ENCODE peak calls at places on chromosomes 1 and 21, in eight cellular contexts. One of them, this sample, is unnamed.

GRCh38 chr1:78721136-78721535 is 71.5 kb downstream of the IFI44 start:
- DNase-seq in mucosa of descending colon: no peak
- DNase-seq in astrocyte of the cerebellum: no peak
- DNase-seq in globus pallidus: no peak
- DNase-seq in A549: no peak
- DNase-seq in HT-29: no peak
- DNase-seq in M059J: no peak
- DNase-seq in naive B cell: no peak
- DNase-seq in this sample: no peak

GRCh38 chr1:1846386-1846918 is 44.4 kb downstream of the GNB1 start:
- DNase-seq in M059J: no peak
- DNase-seq in globus pallidus: no peak
- DNase-seq in A549: no peak
- DNase-seq in HT-29: no peak
- DNase-seq in astrocyte of the cerebellum: no peak
- DNase-seq in naive B cell: no peak
- DNase-seq in mucosa of descending colon: no peak
- DNase-seq in this sample: no peak

GRCh38 chr1:1535989-1536937 is 4.2 kb downstream of the TMEM240 start:
- DNase-seq in A549: no peak
- DNase-seq in naive B cell: no peak
- DNase-seq in mucosa of descending colon: no peak
- DNase-seq in M059J: no peak
- DNase-seq in HT-29: no peak
- DNase-seq in globus pallidus: no peak
- DNase-seq in astrocyte of the cerebellum: no peak
- DNase-seq in this sample: no peak

GRCh38 chr1:56663846-56664245 is 18.7 kb downstream of the PRKAA2 start:
- DNase-seq in globus pallidus: no peak
- DNase-seq in astrocyte of the cerebellum: no peak
- DNase-seq in HT-29: no peak
- DNase-seq in M059J: no peak
- DNase-seq in A549: no peak
- DNase-seq in naive B cell: no peak
- DNase-seq in mucosa of descending colon: no peak
- DNase-seq in this sample: no peak

GRCh38 chr1:59237905-59238304 is 59.0 kb upstream of the FGGY start:
- DNase-seq in A549: no peak
- DNase-seq in astrocyte of the cerebellum: no peak
- DNase-seq in mucosa of descending colon: no peak
- DNase-seq in M059J: peak; percentile 29
- DNase-seq in HT-29: no peak
- DNase-seq in naive B cell: no peak
- DNase-seq in globus pallidus: no peak
- DNase-seq in this sample: no peak

GRCh38 chr1:1440941-1441888 is 5.7 kb downstream of the VWA1 start:
- DNase-seq in A549: peak; percentile 71
- DNase-seq in HT-29: peak; percentile 60
- DNase-seq in astrocyte of the cerebellum: no peak
- DNase-seq in M059J: peak; percentile 37
- DNase-seq in mucosa of descending colon: peak; percentile 66
- DNase-seq in naive B cell: peak; percentile 46
- DNase-seq in globus pallidus: no peak
- DNase-seq in this sample: peak; percentile 71

GRCh38 chr1:172266528-172267174 is 153.8 kb upstream of the C1orf105 start:
- DNase-seq in M059J: no peak
- DNase-seq in A549: no peak
- DNase-seq in mucosa of descending colon: no peak
- DNase-seq in naive B cell: no peak
- DNase-seq in globus pallidus: no peak
- DNase-seq in HT-29: no peak
- DNase-seq in astrocyte of the cerebellum: no peak
- DNase-seq in this sample: peak; percentile 52

GRCh38 chr1:183711691-183712401 is 58.7 kb upstream of the APOBEC4 start:
- DNase-seq in naive B cell: no peak
- DNase-seq in mucosa of descending colon: no peak
- DNase-seq in A549: no peak
- DNase-seq in HT-29: no peak
- DNase-seq in astrocyte of the cerebellum: peak; percentile 35
- DNase-seq in M059J: peak; percentile 13
- DNase-seq in globus pallidus: no peak
- DNase-seq in this sample: peak; percentile 82

GRCh38 chr1:109253803-109254620 is 4.7 kb downstream of the CELSR2 start:
- DNase-seq in HT-29: no peak
- DNase-seq in naive B cell: no peak
- DNase-seq in mucosa of descending colon: no peak
- DNase-seq in globus pallidus: peak; percentile 71
- DNase-seq in A549: no peak
- DNase-seq in M059J: peak; percentile 59
- DNase-seq in astrocyte of the cerebellum: no peak
- DNase-seq in this sample: peak; percentile 91

GRCh38 chr21:42010507-42011493 is 640 bp upstream of the ZBTB21 start:
- DNase-seq in globus pallidus: peak; percentile 11
- DNase-seq in mucosa of descending colon: peak; percentile 47
- DNase-seq in A549: peak; percentile 7
- DNase-seq in astrocyte of the cerebellum: no peak
- DNase-seq in HT-29: peak; percentile 50
- DNase-seq in M059J: peak; percentile 27
- DNase-seq in naive B cell: no peak
- DNase-seq in this sample: peak; percentile 77

GRCh38 chr1:61051455-61052392 is 30.6 kb upstream of the NFIA start:
- DNase-seq in astrocyte of the cerebellum: no peak
- DNase-seq in A549: no peak
- DNase-seq in globus pallidus: no peak
- DNase-seq in M059J: peak; percentile 26
- DNase-seq in mucosa of descending colon: no peak
- DNase-seq in HT-29: no peak
- DNase-seq in naive B cell: no peak
- DNase-seq in this sample: peak; percentile 22

GRCh38 chr21:29892379-29892778 is 47.4 kb downstream of the GRIK1 start:
- DNase-seq in mucosa of descending colon: no peak
- DNase-seq in globus pallidus: no peak
- DNase-seq in naive B cell: no peak
- DNase-seq in M059J: no peak
- DNase-seq in astrocyte of the cerebellum: no peak
- DNase-seq in A549: no peak
- DNase-seq in HT-29: no peak
- DNase-seq in this sample: no peak

GRCh38 chr1:87106158-87106557 is 191.7 kb downstream of the HS2ST1 start:
- DNase-seq in A549: no peak
- DNase-seq in M059J: no peak
- DNase-seq in globus pallidus: no peak
- DNase-seq in mucosa of descending colon: no peak
- DNase-seq in HT-29: no peak
- DNase-seq in naive B cell: no peak
- DNase-seq in astrocyte of the cerebellum: no peak
- DNase-seq in this sample: no peak

GRCh38 chr1:203969846-203970245 is 103.1 kb upstream of the SOX13 start:
- DNase-seq in HT-29: no peak
- DNase-seq in A549: no peak
- DNase-seq in M059J: no peak
- DNase-seq in astrocyte of the cerebellum: no peak
- DNase-seq in globus pallidus: no peak
- DNase-seq in mucosa of descending colon: no peak
- DNase-seq in naive B cell: no peak
- DNase-seq in this sample: no peak

GRCh38 chr21:46144464-46145070 is 10.8 kb downstream of the FTCD start:
- DNase-seq in M059J: no peak
- DNase-seq in A549: no peak
- DNase-seq in naive B cell: no peak
- DNase-seq in astrocyte of the cerebellum: no peak
- DNase-seq in globus pallidus: peak; percentile 56
- DNase-seq in HT-29: no peak
- DNase-seq in mucosa of descending colon: no peak
- DNase-seq in this sample: no peak

GRCh38 chr1:52955129-52955970 is 28.3 kb downstream of the SCP2 start:
- DNase-seq in naive B cell: no peak
- DNase-seq in globus pallidus: peak; percentile 16
- DNase-seq in M059J: peak; percentile 97
- DNase-seq in HT-29: peak; percentile 52
- DNase-seq in A549: peak; percentile 3
- DNase-seq in astrocyte of the cerebellum: peak; percentile 97
- DNase-seq in mucosa of descending colon: peak; percentile 41
- DNase-seq in this sample: peak; percentile 80

GRCh38 chr1:32742132-32742947 is 39.8 kb upstream of the SYNC start:
- DNase-seq in M059J: no peak
- DNase-seq in globus pallidus: no peak
- DNase-seq in A549: no peak
- DNase-seq in naive B cell: no peak
- DNase-seq in HT-29: peak; percentile 70
- DNase-seq in astrocyte of the cerebellum: no peak
- DNase-seq in mucosa of descending colon: no peak
- DNase-seq in this sample: peak; percentile 77

GRCh38 chr1:3712573-3713535 is 39.4 kb upstream of the CCDC27 start:
- DNase-seq in naive B cell: no peak
- DNase-seq in HT-29: no peak
- DNase-seq in astrocyte of the cerebellum: no peak
- DNase-seq in A549: no peak
- DNase-seq in globus pallidus: peak; percentile 94
- DNase-seq in mucosa of descending colon: no peak
- DNase-seq in M059J: no peak
- DNase-seq in this sample: no peak

GRCh38 chr1:162690672-162691434 is 58.6 kb downstream of the DDR2 start:
- DNase-seq in naive B cell: no peak
- DNase-seq in astrocyte of the cerebellum: peak; percentile 63
- DNase-seq in A549: no peak
- DNase-seq in HT-29: no peak
- DNase-seq in globus pallidus: no peak
- DNase-seq in M059J: peak; percentile 100
- DNase-seq in mucosa of descending colon: no peak
- DNase-seq in this sample: no peak

GRCh38 chr1:164712131-164713031 is 153.4 kb downstream of the PBX1 start:
- DNase-seq in HT-29: no peak
- DNase-seq in A549: no peak
- DNase-seq in naive B cell: no peak
- DNase-seq in astrocyte of the cerebellum: no peak
- DNase-seq in mucosa of descending colon: peak; percentile 57
- DNase-seq in M059J: no peak
- DNase-seq in globus pallidus: no peak
- DNase-seq in this sample: peak; percentile 52

GRCh38 chr1:150613061-150613920 is 16.1 kb downstream of the ENSA start:
- DNase-seq in HT-29: peak; percentile 78
- DNase-seq in M059J: peak; percentile 97
- DNase-seq in globus pallidus: peak; percentile 57
- DNase-seq in A549: peak; percentile 66
- DNase-seq in astrocyte of the cerebellum: peak; percentile 29
- DNase-seq in mucosa of descending colon: peak; percentile 79
- DNase-seq in naive B cell: peak; percentile 31
- DNase-seq in this sample: no peak

GRCh38 chr1:220347654-220348175 is 75.5 kb upstream of the RAB3GAP2 start:
- DNase-seq in astrocyte of the cerebellum: no peak
- DNase-seq in HT-29: peak; percentile 23
- DNase-seq in M059J: no peak
- DNase-seq in globus pallidus: no peak
- DNase-seq in mucosa of descending colon: no peak
- DNase-seq in naive B cell: no peak
- DNase-seq in A549: no peak
- DNase-seq in this sample: no peak

GRCh38 chr1:30525980-30526651 is 197.3 kb downstream of the MATN1 start:
- DNase-seq in HT-29: peak; percentile 55
- DNase-seq in astrocyte of the cerebellum: peak; percentile 56
- DNase-seq in naive B cell: no peak
- DNase-seq in M059J: peak; percentile 94
- DNase-seq in A549: peak; percentile 32
- DNase-seq in mucosa of descending colon: no peak
- DNase-seq in globus pallidus: no peak
- DNase-seq in this sample: peak; percentile 98